ENCODE peak calls at places on chromosomes 3 and 15, in seven cellular contexts. One of them, this sample, is unnamed.

GRCh38 chr3:98726084-98726483 is 37.1 kb upstream of the ST3GAL6 start:
- DNase-seq in sigmoid colon: no peak
- DNase-seq in IMR-90: peak; percentile 68
- DNase-seq in pancreas: no peak
- DNase-seq in ELF-1: no peak
- DNase-seq in NCI-H1092: no peak
- DNase-seq in cardiac fibroblast: no peak
- DNase-seq in this sample: no peak

GRCh38 chr3:36210840-36211655 is 169.3 kb upstream of the STAC start:
- DNase-seq in NCI-H1092: no peak
- DNase-seq in IMR-90: no peak
- DNase-seq in ELF-1: no peak
- DNase-seq in sigmoid colon: no peak
- DNase-seq in pancreas: no peak
- DNase-seq in cardiac fibroblast: no peak
- DNase-seq in this sample: no peak

GRCh38 chr15:98169551-98169950 is 209.0 kb downstream of the ARRDC4 start:
- DNase-seq in cardiac fibroblast: no peak
- DNase-seq in NCI-H1092: no peak
- DNase-seq in ELF-1: no peak
- DNase-seq in sigmoid colon: no peak
- DNase-seq in pancreas: no peak
- DNase-seq in IMR-90: no peak
- DNase-seq in this sample: no peak

GRCh38 chr15:92797168-92798052 is 102.7 kb upstream of the CHD2 start:
- DNase-seq in NCI-H1092: peak; percentile 50
- DNase-seq in ELF-1: peak; percentile 51
- DNase-seq in cardiac fibroblast: peak; percentile 86
- DNase-seq in IMR-90: peak; percentile 81
- DNase-seq in pancreas: peak; percentile 49
- DNase-seq in sigmoid colon: no peak
- DNase-seq in this sample: no peak

GRCh38 chr3:123100192-123100776 is 33.5 kb downstream of the PDIA5 start:
- DNase-seq in sigmoid colon: no peak
- DNase-seq in cardiac fibroblast: no peak
- DNase-seq in pancreas: no peak
- DNase-seq in IMR-90: no peak
- DNase-seq in NCI-H1092: no peak
- DNase-seq in ELF-1: no peak
- DNase-seq in this sample: no peak

GRCh38 chr3:25191703-25192102 is 236.4 kb upstream of the RARB start:
- DNase-seq in ELF-1: no peak
- DNase-seq in IMR-90: no peak
- DNase-seq in cardiac fibroblast: no peak
- DNase-seq in sigmoid colon: no peak
- DNase-seq in pancreas: no peak
- DNase-seq in NCI-H1092: no peak
- DNase-seq in this sample: no peak

GRCh38 chr3:13204177-13204581 is 130.9 kb upstream of the IQSEC1 start:
- DNase-seq in IMR-90: no peak
- DNase-seq in sigmoid colon: no peak
- DNase-seq in ELF-1: no peak
- DNase-seq in pancreas: no peak
- DNase-seq in cardiac fibroblast: no peak
- DNase-seq in NCI-H1092: no peak
- DNase-seq in this sample: no peak

GRCh38 chr3:141795311-141795710 is 32.1 kb downstream of the GRK7 start:
- DNase-seq in cardiac fibroblast: no peak
- DNase-seq in NCI-H1092: no peak
- DNase-seq in pancreas: no peak
- DNase-seq in IMR-90: no peak
- DNase-seq in sigmoid colon: no peak
- DNase-seq in ELF-1: peak; percentile 44
- DNase-seq in this sample: no peak

GRCh38 chr3:32780735-32781210 is 37.0 kb upstream of the TRIM71 start:
- DNase-seq in IMR-90: peak; percentile 16
- DNase-seq in NCI-H1092: no peak
- DNase-seq in sigmoid colon: peak; percentile 59
- DNase-seq in cardiac fibroblast: peak; percentile 52
- DNase-seq in pancreas: peak; percentile 18
- DNase-seq in ELF-1: peak; percentile 99
- DNase-seq in this sample: no peak

GRCh38 chr3:15744176-15744575 is 53.6 kb downstream of the ANKRD28 start:
- DNase-seq in NCI-H1092: no peak
- DNase-seq in IMR-90: no peak
- DNase-seq in cardiac fibroblast: no peak
- DNase-seq in pancreas: no peak
- DNase-seq in ELF-1: no peak
- DNase-seq in sigmoid colon: no peak
- DNase-seq in this sample: no peak

GRCh38 chr3:141812586-141812985 is 49.4 kb downstream of the GRK7 start:
- DNase-seq in ELF-1: no peak
- DNase-seq in pancreas: no peak
- DNase-seq in sigmoid colon: no peak
- DNase-seq in cardiac fibroblast: no peak
- DNase-seq in IMR-90: no peak
- DNase-seq in NCI-H1092: no peak
- DNase-seq in this sample: no peak

GRCh38 chr3:67646586-67647234 is 7.7 kb downstream of the SUCLG2 start:
- DNase-seq in sigmoid colon: no peak
- DNase-seq in cardiac fibroblast: peak; percentile 39
- DNase-seq in ELF-1: no peak
- DNase-seq in IMR-90: peak; percentile 10
- DNase-seq in NCI-H1092: no peak
- DNase-seq in pancreas: no peak
- DNase-seq in this sample: no peak

GRCh38 chr3:53009826-53010539 is 35.9 kb downstream of the SFMBT1 start:
- DNase-seq in cardiac fibroblast: no peak
- DNase-seq in sigmoid colon: no peak
- DNase-seq in IMR-90: no peak
- DNase-seq in NCI-H1092: no peak
- DNase-seq in ELF-1: no peak
- DNase-seq in pancreas: no peak
- DNase-seq in this sample: no peak

GRCh38 chr15:66101715-66102395 is 151.7 kb downstream of the MEGF11 start:
- DNase-seq in NCI-H1092: no peak
- DNase-seq in IMR-90: no peak
- DNase-seq in cardiac fibroblast: no peak
- DNase-seq in sigmoid colon: peak; percentile 22
- DNase-seq in pancreas: no peak
- DNase-seq in ELF-1: peak; percentile 85
- DNase-seq in this sample: no peak

GRCh38 chr3:52174896-52175295 is 20.7 kb upstream of the POC1A start:
- DNase-seq in ELF-1: no peak
- DNase-seq in IMR-90: no peak
- DNase-seq in sigmoid colon: peak; percentile 35
- DNase-seq in NCI-H1092: no peak
- DNase-seq in pancreas: no peak
- DNase-seq in cardiac fibroblast: no peak
- DNase-seq in this sample: no peak

GRCh38 chr15:51325167-51325566 is 13.2 kb downstream of the CYP19A1 start:
- DNase-seq in cardiac fibroblast: no peak
- DNase-seq in sigmoid colon: no peak
- DNase-seq in pancreas: no peak
- DNase-seq in ELF-1: no peak
- DNase-seq in IMR-90: no peak
- DNase-seq in NCI-H1092: no peak
- DNase-seq in this sample: no peak

GRCh38 chr3:117695321-117695720 is 985.7 kb downstream of the TUSC7 start:
- DNase-seq in IMR-90: peak; percentile 81
- DNase-seq in pancreas: no peak
- DNase-seq in NCI-H1092: no peak
- DNase-seq in cardiac fibroblast: peak; percentile 26
- DNase-seq in ELF-1: no peak
- DNase-seq in sigmoid colon: no peak
- DNase-seq in this sample: no peak

GRCh38 chr3:112403101-112403500 is 70.1 kb downstream of the CD200 start:
- DNase-seq in pancreas: no peak
- DNase-seq in ELF-1: no peak
- DNase-seq in sigmoid colon: no peak
- DNase-seq in cardiac fibroblast: no peak
- DNase-seq in NCI-H1092: no peak
- DNase-seq in IMR-90: no peak
- DNase-seq in this sample: no peak

GRCh38 chr15:42511010-42511396 is 15.6 kb downstream of the SNAP23 start:
- DNase-seq in cardiac fibroblast: peak; percentile 85
- DNase-seq in ELF-1: no peak
- DNase-seq in NCI-H1092: no peak
- DNase-seq in sigmoid colon: no peak
- DNase-seq in pancreas: no peak
- DNase-seq in IMR-90: peak; percentile 84
- DNase-seq in this sample: no peak

This sample was measured in vagina.